ENCODE peak calls at places on chromosomes 11 and 22, in four cellular contexts. K, E, U and T are unnamed samples.

GRCh38 chr22:41826430-41827383 is 6.2 kb upstream of the SREBF2 start:
- DNase-seq in U (no peak), K (no peak), E (no peak), T (no peak)

GRCh38 chr22:44332946-44333345 is 20.2 kb upstream of the SHISAL1 start:
- DNase-seq in U (no peak), E (no peak), K (no peak), T (no peak)

GRCh38 chr11:133966924-133967598 is 10.3 kb upstream of the IGSF9B start:
- DNase-seq in E (no peak), U (peak; percentile 58), K (peak; percentile 11), T (no peak)

GRCh38 chr11:63489879-63490278 is 1.1 kb downstream of the PLAAT5 start:
- DNase-seq in U (no peak), K (no peak), E (no peak), T (no peak)

GRCh38 chr22:24181088-24181995 is at the start of gene SUSD2:
- DNase-seq in U (no peak), K (no peak), E (no peak), T (no peak)

GRCh38 chr22:40121463-40121862 is 56.3 kb upstream of the TNRC6B start:
- DNase-seq in K (peak; percentile 40), E (no peak), U (no peak), T (no peak)

GRCh38 chr11:10561043-10561818 is 7.2 kb downstream of the LYVE1 start:
- DNase-seq in K (no peak), U (no peak), E (no peak), T (no peak)

GRCh38 chr11:34749666-34750659 is 129.1 kb downstream of the EHF start:
- DNase-seq in E (peak; percentile 38), U (no peak), K (no peak), T (peak; percentile 50)

GRCh38 chr22:23180301-23180892 is at the start of gene BCR:
- DNase-seq in U (peak; percentile 58), K (peak; percentile 75), E (peak; percentile 31), T (peak; percentile 13)

GRCh38 chr11:123454060-123454651 is 24.1 kb downstream of the GRAMD1B start:
- DNase-seq in K (no peak), U (peak; percentile 74), E (no peak), T (peak; percentile 70)

GRCh38 chr11:13644997-13645667 is 23.3 kb upstream of the FAR1 start:
- DNase-seq in E (no peak), U (no peak), K (no peak), T (no peak)

GRCh38 chr11:118227865-118228785 is 3.3 kb upstream of the JAML start:
- DNase-seq in K (peak; percentile 56), U (no peak), E (no peak), T (peak; percentile 90)

GRCh38 chr11:44633641-44634040 is 68.2 kb downstream of the CD82 start:
- DNase-seq in K (peak; percentile 35), E (no peak), U (no peak), T (no peak)

GRCh38 chr11:75558939-75559843 is 2.9 kb upstream of the SERPINH1 start:
- DNase-seq in K (no peak), E (no peak), U (no peak), T (no peak)

GRCh38 chr11:119384332-119384731 is 2.8 kb upstream of the USP2 start:
- DNase-seq in U (no peak), K (no peak), E (no peak), T (no peak)

GRCh38 chr22:37329239-37330140 is 47.2 kb downstream of the CYTH4 start:
- DNase-seq in U (no peak), E (no peak), K (no peak), T (no peak)

GRCh38 chr11:1861435-1862411 is 8.8 kb downstream of the LSP1 start:
- DNase-seq in K (no peak), E (no peak), U (no peak), T (no peak)

GRCh38 chr22:45551310-45552016 is 48.8 kb downstream of the FBLN1 start:
- DNase-seq in E (no peak), U (no peak), K (no peak), T (peak; percentile 60)

GRCh38 chr22:44461083-44461375 is 37.0 kb downstream of the RTL6 start:
- DNase-seq in E (no peak), U (no peak), K (no peak), T (no peak)

GRCh38 chr11:64745219-64745522 is 1.2 kb upstream of the RASGRP2 start:
- DNase-seq in E (no peak), U (peak; percentile 86), K (peak; percentile 89), T (peak; percentile 79)

GRCh38 chr11:76630600-76630999 is 39.9 kb downstream of the LRRC32 start:
- DNase-seq in E (no peak), K (no peak), U (no peak), T (no peak)